ENCODE peak calls at places on chromosomes 1 and 21, in eight cellular contexts. D is cardiac muscle cell; Q is uterus; F is GF-D8; O is nephron progenitor cell; P is activated CD4-positive, alpha-beta T cell treated with anti-CD3 and anti-CD28 coated beads for 24 hours; J is choroid plexus epithelial cell; Y is activated gamma-delta T cell treated with Interleukin-2 at 50 U/mL for 16 hours. M is an unnamed sample.

GRCh38 chr21:41802684-41803083 is 35.8 kb upstream of the RIPK4 start:
- DNase-seq in D (peak), Q (peak), F (no peak), O (no peak), P (no peak), J (no peak), Y (no peak), M (no peak)

GRCh38 chr1:230105754-230106625 is 39.0 kb downstream of the GALNT2 start:
- DNase-seq in D (peak), Q (no peak), F (peak), O (no peak), P (no peak), J (peak), Y (no peak), M (no peak)

GRCh38 chr1:236110137-236110536 is 32.2 kb upstream of the GPR137B start:
- DNase-seq in D (no peak), Q (no peak), F (no peak), O (no peak), P (no peak), J (no peak), Y (no peak), M (no peak)

GRCh38 chr1:70874826-70875225 is 172.8 kb downstream of the PTGER3 start:
- DNase-seq in D (no peak), Q (no peak), F (no peak), O (no peak), P (no peak), J (no peak), Y (no peak), M (no peak)

GRCh38 chr21:43879348-43880110 is 14.5 kb downstream of the AGPAT3 start:
- DNase-seq in D (no peak), Q (no peak), F (no peak), O (no peak), P (no peak), J (no peak), Y (no peak), M (no peak)

GRCh38 chr1:114040273-114041043 is 61.2 kb downstream of the OLFML3 start:
- DNase-seq in D (peak), Q (no peak), F (peak), O (no peak), P (no peak), J (peak), Y (no peak), M (no peak)

GRCh38 chr1:7459915-7460314 is 311.2 kb upstream of the VAMP3 start:
- DNase-seq in D (no peak), Q (no peak), F (no peak), O (no peak), P (no peak), J (no peak), Y (no peak), M (no peak)

GRCh38 chr1:178530037-178530402 is 17.1 kb downstream of the TEX35 start:
- DNase-seq in D (peak), Q (no peak), F (no peak), O (no peak), P (no peak), J (peak), Y (no peak), M (no peak)

GRCh38 chr1:159054427-159054826 is 22.1 kb downstream of the AIM2 start:
- DNase-seq in D (peak), Q (no peak), F (no peak), O (no peak), P (no peak), J (peak), Y (no peak), M (no peak)

GRCh38 chr1:145993618-145994390 is 2.6 kb downstream of the TXNIP start:
- DNase-seq in D (no peak), Q (peak), F (no peak), O (no peak), P (no peak), J (no peak), Y (no peak), M (no peak)

GRCh38 chr1:15153184-15153841 is at the start of gene TMEM51:
- DNase-seq in D (peak), Q (peak), F (no peak), O (peak), P (no peak), J (peak), Y (no peak), M (peak)

GRCh38 chr1:228488107-228488817 is 1.1 kb downstream of the RNF187 start:
- DNase-seq in D (no peak), Q (no peak), F (no peak), O (no peak), P (no peak), J (no peak), Y (no peak), M (no peak)

GRCh38 chr1:69246109-69246508 is 321.6 kb upstream of the LRRC7 start:
- DNase-seq in D (no peak), Q (no peak), F (no peak), O (no peak), P (no peak), J (peak), Y (no peak), M (no peak)

GRCh38 chr1:184069675-184070074 is 18.1 kb downstream of the TSEN15 start:
- DNase-seq in D (peak), Q (no peak), F (no peak), O (no peak), P (no peak), J (peak), Y (no peak), M (no peak)

GRCh38 chr1:27392778-27393635 is 585 bp downstream of the GPR3 start:
- DNase-seq in D (no peak), Q (no peak), F (no peak), O (no peak), P (no peak), J (no peak), Y (no peak), M (no peak)

GRCh38 chr21:29163381-29164115 is 33.1 kb downstream of the MAP3K7CL start:
- DNase-seq in D (peak), Q (no peak), F (no peak), O (no peak), P (no peak), J (peak), Y (no peak), M (no peak)